ENCODE peak calls at places on chromosomes 16 and 17, in ten cellular contexts. X, M, G, N, Y, O, A, C, I and W are unnamed samples.

GRCh38 chr16:67965668-67966548 is 2.5 kb downstream of the SLC12A4 start:
- DNase-seq in M (no peak), I (no peak), O (no peak), X (no peak), G (no peak), C (no peak), N (no peak), A (no peak), Y (no peak), W (no peak)

GRCh38 chr17:33292981-33293867 is at the start of gene ASIC2:
- DNase-seq in A (peak), I (no peak), C (no peak), X (no peak), M (no peak), O (no peak), N (no peak), G (peak), Y (no peak), W (no peak)

GRCh38 chr16:2026461-2027023 is at the start of gene NHERF2:
- DNase-seq in C (no peak), G (no peak), I (no peak), Y (peak), X (no peak), O (no peak), A (no peak), N (no peak), M (peak), W (no peak)

GRCh38 chr16:83187404-83187803 is 560.6 kb downstream of the CDH13 start:
- DNase-seq in G (no peak), O (no peak), A (peak), N (no peak), Y (no peak), X (no peak), I (no peak), M (no peak), C (peak), W (peak)

GRCh38 chr17:27965224-27965623 is 72.1 kb upstream of the LYRM9 start:
- DNase-seq in X (no peak), A (no peak), C (no peak), Y (no peak), G (no peak), N (no peak), O (no peak), M (no peak), I (no peak), W (no peak)

GRCh38 chr17:83202002-83203000 is 122.9 kb downstream of the METRNL start:
- DNase-seq in I (no peak), M (peak), Y (no peak), X (no peak), G (no peak), O (no peak), N (no peak), C (no peak), A (no peak), W (no peak)

GRCh38 chr16:69328854-69329316 is 1.5 kb downstream of the PDF start:
- DNase-seq in X (no peak), M (no peak), N (peak), O (no peak), I (no peak), A (no peak), G (no peak), C (peak), Y (no peak), W (no peak)

GRCh38 chr16:31333686-31334649 is 21.0 kb upstream of the ITGAX start:
- DNase-seq in I (peak), X (no peak), Y (peak), C (no peak), O (no peak), G (no peak), M (no peak), A (no peak), N (peak), W (no peak)